ENCODE peak calls at places on chromosome 16, in ten cellular contexts. B, Y, N, O, A, F, L, U, G and X are unnamed samples.

GRCh38 chr16:89308391-89309333 is 91.2 kb downstream of the ZNF778 start:
- DNase-seq in B (no peak), Y (no peak), N (no peak), O (peak; percentile 49), A (no peak), F (peak; percentile 62), L (no peak), U (no peak), G (no peak), X (no peak)

GRCh38 chr16:53282975-53283946 is 151.0 kb upstream of the RBL2 start:
- DNase-seq in B (no peak), Y (no peak), N (no peak), O (no peak), A (no peak), F (peak; percentile 19), L (peak; percentile 2), U (no peak), G (no peak), X (no peak)

GRCh38 chr16:17194190-17194780 is 276.5 kb downstream of the XYLT1 start:
- DNase-seq in B (peak; percentile 48), Y (no peak), N (no peak), O (peak; percentile 72), A (no peak), F (peak; percentile 56), L (peak; percentile 32), U (peak; percentile 18), G (peak; percentile 65), X (no peak)

GRCh38 chr16:84995666-84996065 is 15.7 kb downstream of the ZDHHC7 start:
- DNase-seq in B (no peak), Y (no peak), N (no peak), O (peak; percentile 21), A (no peak), F (no peak), L (no peak), U (no peak), G (no peak), X (no peak)

GRCh38 chr16:67040906-67041305 is 12.0 kb downstream of the CBFB start:
- DNase-seq in B (no peak), Y (no peak), N (no peak), O (no peak), A (no peak), F (no peak), L (no peak), U (no peak), G (no peak), X (no peak)

GRCh38 chr16:29820271-29820701 is at the start of gene MVP:
- DNase-seq in B (no peak), Y (no peak), N (no peak), O (peak; percentile 66), A (no peak), F (peak; percentile 68), L (peak; percentile 75), U (no peak), G (peak; percentile 87), X (no peak)

GRCh38 chr16:89178453-89179147 is 7.1 kb downstream of the CDH15 start:
- DNase-seq in B (no peak), Y (no peak), N (no peak), O (no peak), A (no peak), F (no peak), L (no peak), U (no peak), G (no peak), X (no peak)

GRCh38 chr16:31108794-31109558 is 790 bp downstream of the BCKDK start:
- DNase-seq in B (no peak), Y (no peak), N (no peak), O (no peak), A (no peak), F (no peak), L (no peak), U (no peak), G (no peak), X (no peak)

GRCh38 chr16:67563708-67564468 is 1.6 kb downstream of the CTCF start:
- DNase-seq in B (no peak), Y (peak; percentile 34), N (no peak), O (no peak), A (no peak), F (peak; percentile 33), L (no peak), U (no peak), G (peak; percentile 57), X (no peak)

GRCh38 chr16:85854935-85855334 is 44.0 kb upstream of the IRF8 start:
- DNase-seq in B (no peak), Y (no peak), N (no peak), O (no peak), A (no peak), F (no peak), L (no peak), U (no peak), G (no peak), X (no peak)

GRCh38 chr16:25258856-25259179 is 1.2 kb upstream of the ZKSCAN2 start:
- DNase-seq in B (no peak), Y (no peak), N (no peak), O (peak; percentile 4), A (no peak), F (peak; percentile 20), L (no peak), U (no peak), G (no peak), X (no peak)

GRCh38 chr16:81518439-81518757 is 73.8 kb downstream of the CMIP start:
- DNase-seq in B (no peak), Y (no peak), N (no peak), O (no peak), A (no peak), F (no peak), L (no peak), U (no peak), G (no peak), X (no peak)

GRCh38 chr16:58485184-58485887 is 14.6 kb upstream of the NDRG4 start:
- DNase-seq in B (no peak), Y (no peak), N (no peak), O (no peak), A (no peak), F (no peak), L (no peak), U (no peak), G (no peak), X (no peak)

GRCh38 chr16:495127-495748 is 32.3 kb upstream of the CAPN15 start:
- DNase-seq in B (no peak), Y (no peak), N (no peak), O (peak; percentile 18), A (no peak), F (peak; percentile 56), L (no peak), U (no peak), G (peak; percentile 36), X (no peak)

GRCh38 chr16:28596840-28597691 is at the start of gene SULT1A2:
- DNase-seq in B (no peak), Y (no peak), N (no peak), O (no peak), A (no peak), F (no peak), L (no peak), U (no peak), G (peak; percentile 81), X (no peak)

GRCh38 chr16:29975811-29976511 is 2.3 kb downstream of the TAOK2 start:
- DNase-seq in B (no peak), Y (no peak), N (no peak), O (no peak), A (no peak), F (no peak), L (no peak), U (no peak), G (no peak), X (no peak)

GRCh38 chr16:9311303-9311954 is 220.0 kb downstream of the HAPSTR1 start:
- DNase-seq in B (no peak), Y (no peak), N (no peak), O (no peak), A (no peak), F (no peak), L (no peak), U (no peak), G (peak; percentile 42), X (no peak)

GRCh38 chr16:77491091-77491490 is 56.3 kb upstream of the ADAMTS18 start:
- DNase-seq in B (no peak), Y (no peak), N (no peak), O (no peak), A (no peak), F (no peak), L (no peak), U (no peak), G (no peak), X (no peak)

GRCh38 chr16:84562174-84562815 is 55.6 kb downstream of the COTL1 start:
- DNase-seq in B (no peak), Y (no peak), N (no peak), O (no peak), A (no peak), F (no peak), L (no peak), U (no peak), G (peak; percentile 22), X (no peak)

GRCh38 chr16:50781518-50781917 is 39.6 kb downstream of the CYLD start:
- DNase-seq in B (no peak), Y (no peak), N (no peak), O (no peak), A (no peak), F (no peak), L (no peak), U (no peak), G (no peak), X (no peak)

GRCh38 chr16:87947356-87948118 is 3.7 kb upstream of the BANP start:
- DNase-seq in B (no peak), Y (no peak), N (no peak), O (no peak), A (no peak), F (no peak), L (peak; percentile 24), U (no peak), G (no peak), X (no peak)

GRCh38 chr16:21088646-21089538 is 61.8 kb downstream of the DNAH3 start:
- DNase-seq in B (no peak), Y (no peak), N (no peak), O (no peak), A (no peak), F (no peak), L (no peak), U (no peak), G (no peak), X (no peak)

GRCh38 chr16:84483882-84484565 is 20.4 kb downstream of the MEAK7 start:
- DNase-seq in B (no peak), Y (no peak), N (no peak), O (no peak), A (no peak), F (no peak), L (no peak), U (no peak), G (no peak), X (no peak)